ENCODE peak calls at places on chromosomes 12 and 14, in ten cellular contexts. S is RWPE1; U is fibroblast of lung; X is A549; F is effector memory CD4-positive, alpha-beta T cell; W is substantia nigra; O is WERI-Rb-1; R is CD8-positive, alpha-beta T cell; Z is epithelial cell of prostate; M is heart right ventricle. Q is an unnamed sample.

GRCh38 chr12:77847060-77847541 is 16.4 kb downstream of the NAV3 start:
- DNase-seq in S (peak), U (peak), X (no peak), F (no peak), W (no peak), O (no peak), R (no peak), Z (no peak), M (no peak), Q (no peak)

GRCh38 chr14:65229431-65230286 is 127.3 kb upstream of the MAX start:
- DNase-seq in S (peak), U (peak), X (no peak), F (no peak), W (peak), O (no peak), R (peak), Z (no peak), M (peak), Q (no peak)

GRCh38 chr14:58128416-58128815 is 23.6 kb downstream of the ARMH4 start:
- DNase-seq in S (no peak), U (no peak), X (no peak), F (no peak), W (no peak), O (no peak), R (no peak), Z (no peak), M (no peak), Q (no peak)

GRCh38 chr12:121110211-121110940 is 22.3 kb upstream of the P2RX7 start:
- DNase-seq in S (peak), U (peak), X (peak), F (peak), W (peak), O (peak), R (peak), Z (no peak), M (peak), Q (peak)

GRCh38 chr14:38254565-38255407 is 1.1 kb downstream of the CLEC14A start:
- DNase-seq in S (no peak), U (peak), X (no peak), F (no peak), W (no peak), O (no peak), R (no peak), Z (no peak), M (peak), Q (no peak)

GRCh38 chr12:48473061-48473460 is 702 bp downstream of the ANP32D start:
- DNase-seq in S (no peak), U (no peak), X (no peak), F (no peak), W (no peak), O (no peak), R (no peak), Z (no peak), M (no peak), Q (no peak)

GRCh38 chr14:70882771-70883492 is 24.3 kb upstream of the PCNX1 start:
- DNase-seq in S (peak), U (peak), X (no peak), F (no peak), W (no peak), O (no peak), R (no peak), Z (no peak), M (peak), Q (no peak)

GRCh38 chr14:102086346-102086971 is 385 bp downstream of the HSP90AA1 start:
- DNase-seq in S (no peak), U (peak), X (no peak), F (peak), W (peak), O (no peak), R (peak), Z (no peak), M (peak), Q (peak)

GRCh38 chr14:79543966-79544365 is 667.3 kb downstream of the DIO2 start:
- DNase-seq in S (no peak), U (peak), X (peak), F (no peak), W (no peak), O (peak), R (no peak), Z (peak), M (no peak), Q (no peak)

GRCh38 chr12:122182887-122183587 is at the start of gene LRRC43:
- DNase-seq in S (no peak), U (peak), X (no peak), F (no peak), W (no peak), O (peak), R (peak), Z (no peak), M (no peak), Q (no peak)

GRCh38 chr14:61608245-61609142 is 86.8 kb upstream of the HIF1A start:
- DNase-seq in S (no peak), U (peak), X (no peak), F (no peak), W (peak), O (no peak), R (no peak), Z (no peak), M (no peak), Q (no peak)

GRCh38 chr12:65795453-65795852 is 28.8 kb upstream of the HMGA2 start:
- DNase-seq in S (no peak), U (no peak), X (no peak), F (no peak), W (no peak), O (no peak), R (no peak), Z (no peak), M (no peak), Q (no peak)

GRCh38 chr12:105835505-105835904 is 303.2 kb downstream of the NUAK1 start:
- DNase-seq in S (no peak), U (no peak), X (no peak), F (no peak), W (no peak), O (no peak), R (no peak), Z (no peak), M (no peak), Q (no peak)

GRCh38 chr12:107353312-107353711 is 260.0 kb upstream of the CRY1 start:
- DNase-seq in S (no peak), U (no peak), X (no peak), F (no peak), W (no peak), O (no peak), R (no peak), Z (no peak), M (no peak), Q (no peak)

GRCh38 chr12:116236148-116236731 is 41.3 kb downstream of the MED13L start:
- DNase-seq in S (peak), U (peak), X (peak), F (no peak), W (peak), O (peak), R (peak), Z (no peak), M (peak), Q (peak)

DNA sequence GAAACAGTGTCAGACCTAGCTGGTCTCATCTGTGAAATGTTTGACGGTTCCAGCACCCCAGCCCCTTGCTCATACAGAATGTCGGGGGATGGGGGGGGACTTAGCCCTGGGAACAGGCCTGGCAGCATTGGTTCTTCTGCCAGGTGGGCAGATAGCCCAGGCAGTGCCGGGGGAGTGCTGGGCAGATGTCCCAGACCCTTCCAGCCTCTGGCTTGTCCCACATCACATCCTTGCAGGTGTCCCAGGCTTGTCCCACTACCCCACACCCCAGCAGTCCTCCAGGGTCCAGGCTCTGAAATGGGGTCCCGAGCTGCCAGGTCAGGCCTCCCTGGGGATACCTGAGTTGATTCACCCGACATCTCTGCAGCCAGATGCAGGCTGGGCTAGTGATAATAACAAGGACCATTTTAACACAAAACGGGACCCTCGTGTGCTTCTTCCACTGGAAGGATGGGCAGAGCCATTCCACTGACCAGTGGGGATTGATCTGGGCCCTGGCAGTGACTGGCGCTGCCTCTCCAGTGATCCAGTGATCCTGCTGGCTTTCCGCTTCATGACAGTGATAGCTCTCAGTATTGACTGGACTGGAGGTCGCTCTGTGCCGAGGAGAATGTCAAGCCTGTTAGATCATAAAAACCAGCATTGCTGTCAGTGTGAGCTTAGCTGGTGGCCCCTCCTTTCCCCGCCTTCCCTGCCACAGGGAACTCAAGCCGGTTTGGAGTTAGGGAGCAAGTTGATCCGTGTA is 180.5 kb downstream of the AACS start:
- DNase-seq in S (no peak), U (no peak), X (no peak), F (no peak), W (no peak), O (peak), R (no peak), Z (no peak), M (no peak), Q (no peak)
- H3K27ac ChIP-seq in S (no peak), U (no peak), X (no peak), F (no peak), W (no peak), O (no peak), R (no peak), Z (no peak), M (no peak), Q (no peak)

DNA sequence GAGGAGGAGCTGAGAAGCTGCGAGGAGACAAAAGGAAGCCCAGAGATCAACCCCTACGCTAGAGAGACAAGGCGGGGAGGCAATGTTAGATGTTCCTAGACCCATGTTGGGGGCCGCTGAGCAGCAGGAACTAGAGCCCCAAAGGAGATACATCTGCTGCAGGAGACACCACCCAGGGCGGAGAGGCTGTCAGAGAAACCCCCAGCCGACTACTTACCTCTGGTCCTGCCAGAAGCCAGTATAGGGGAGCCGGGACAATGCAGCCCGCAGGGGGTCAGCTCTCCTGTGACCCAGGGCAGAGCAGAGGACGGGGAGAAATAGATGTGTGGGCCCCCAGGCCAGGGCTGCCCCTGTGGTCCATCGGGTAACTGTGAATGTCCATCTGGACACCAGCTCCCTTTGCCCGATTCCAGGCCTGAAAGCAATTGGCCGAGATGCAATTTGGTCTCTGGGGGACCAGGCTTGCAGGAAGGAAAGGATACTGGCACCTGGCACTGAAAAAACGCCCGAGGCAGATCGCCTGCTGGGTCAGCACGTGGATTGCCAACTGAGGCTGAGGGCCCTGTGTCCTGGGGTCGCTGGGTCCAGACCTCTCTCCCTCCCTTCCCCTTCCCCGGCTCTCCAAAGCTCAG is 34.9 kb downstream of the SYNE3 start:
- DNase-seq in S (no peak), U (no peak), X (no peak), F (no peak), W (no peak), O (no peak), R (no peak), Z (no peak), M (no peak), Q (no peak)
- H3K27ac ChIP-seq in S (peak), U (no peak), X (no peak), F (peak), W (no peak), O (no peak), R (no peak), Z (no peak), M (peak), Q (no peak)

GRCh38 chr12:92506460-92506859 is 196.3 kb upstream of the PLEKHG7 start:
- DNase-seq in S (peak), U (no peak), X (no peak), F (no peak), W (no peak), O (no peak), R (no peak), Z (no peak), M (no peak), Q (no peak)
- H3K27ac ChIP-seq in S (peak), U (no peak), X (no peak), F (no peak), W (no peak), O (no peak), R (no peak), Z (no peak), M (peak), Q (no peak)

GRCh38 chr12:71752887-71753286 is 1.8 kb upstream of the RAB21 start:
- DNase-seq in S (no peak), U (no peak), X (no peak), F (no peak), W (no peak), O (no peak), R (no peak), Z (no peak), M (no peak), Q (no peak)

GRCh38 chr12:71754461-71755145 is at the start of gene RAB21:
- DNase-seq in S (peak), U (peak), X (peak), F (peak), W (peak), O (peak), R (peak), Z (peak), M (peak), Q (peak)

GRCh38 chr12:71755146-71755892 is 656 bp downstream of the RAB21 start:
- DNase-seq in S (peak), U (peak), X (peak), F (peak), W (peak), O (peak), R (peak), Z (peak), M (peak), Q (peak)

GRCh38 chr12:71759941-71760340 is 5.3 kb downstream of the RAB21 start:
- DNase-seq in S (no peak), U (no peak), X (no peak), F (no peak), W (no peak), O (no peak), R (no peak), Z (no peak), M (no peak), Q (no peak)

GRCh38 chr12:71756054-71756675 is 1.5 kb downstream of the RAB21 start:
- DNase-seq in S (no peak), U (peak), X (no peak), F (no peak), W (no peak), O (no peak), R (no peak), Z (no peak), M (no peak), Q (no peak)
- H3K27ac ChIP-seq in S (peak), U (peak), X (peak), F (peak), W (no peak), O (no peak), R (peak), Z (peak), M (peak), Q (peak)

GRCh38 chr12:3242199-3242863 is 165.2 kb downstream of the TSPAN9 start:
- DNase-seq in S (no peak), U (no peak), X (no peak), F (no peak), W (no peak), O (peak), R (no peak), Z (no peak), M (peak), Q (no peak)
- H3K27ac ChIP-seq in S (no peak), U (no peak), X (no peak), F (no peak), W (no peak), O (peak), R (no peak), Z (no peak), M (peak), Q (no peak)

GRCh38 chr12:53867216-53868012 is 71.2 kb upstream of the HOXC13 start:
- DNase-seq in S (peak), U (no peak), X (peak), F (no peak), W (no peak), O (no peak), R (no peak), Z (no peak), M (no peak), Q (no peak)
- H3K27ac ChIP-seq in S (no peak), U (no peak), X (peak), F (no peak), W (no peak), O (no peak), R (no peak), Z (peak), M (no peak), Q (no peak)

DNA sequence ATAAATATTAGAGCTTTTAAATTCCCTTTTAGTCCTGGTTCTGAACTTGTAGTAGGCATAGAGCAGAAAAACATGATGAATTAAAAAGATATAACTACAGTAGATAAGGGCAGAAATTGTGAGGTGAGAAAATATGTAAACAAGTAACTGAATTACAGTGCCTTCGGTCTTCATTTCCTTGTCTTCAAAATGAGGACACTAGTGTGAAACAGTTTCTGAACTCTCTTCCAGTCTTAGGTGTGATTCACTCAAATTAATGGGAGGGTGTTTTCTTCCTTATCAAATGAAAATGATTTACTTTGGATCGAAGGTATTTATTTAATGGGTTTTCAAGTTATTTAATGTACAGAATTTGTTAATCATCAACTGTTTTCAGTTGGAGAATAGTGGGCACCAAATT is 1.5 kb downstream of the FGD4 start:
- DNase-seq in S (no peak), U (no peak), X (no peak), F (no peak), W (no peak), O (no peak), R (no peak), Z (no peak), M (no peak), Q (no peak)
- H3K27ac ChIP-seq in S (peak), U (no peak), X (no peak), F (no peak), W (no peak), O (no peak), R (no peak), Z (peak), M (peak), Q (no peak)

Q was measured in CD8-positive, alpha-beta memory T cell.